ENCODE peak calls at places on chromosomes 4 and X, in eight cellular contexts. B is SJSA1; D is RWPE1; R is LoVo; Q is stimulated activated CD8-positive, alpha-beta memory T cell treated with anti-CD3 and anti-CD28 coated beads, Interleukin-15, amount 100 ng/mL, for 1 hour; K is psoas muscle; C is NCI-H187 treated with DMSO at 0.1 percent for 48 hours; N is AG08396. T is an unnamed sample.

GRCh38 chr4:53716011-53716410 is 124.7 kb upstream of the LNX1 start:
- DNase-seq in B (no peak), D (no peak), R (no peak), Q (no peak), K (no peak), C (no peak), N (no peak), T (no peak)

GRCh38 chrX:119694601-119695534 is 1.9 kb upstream of the SEPTIN6 start:
- DNase-seq in B (no peak), D (no peak), R (no peak), Q (no peak), K (no peak), C (no peak), N (no peak), T (no peak)

GRCh38 chr4:48898733-48899431 is 7.7 kb downstream of the OCIAD2 start:
- DNase-seq in B (no peak), D (no peak), R (no peak), Q (no peak), K (no peak), C (no peak), N (no peak), T (no peak)

GRCh38 chrX:149830192-149830873 is 48.6 kb downstream of the MAGEA9 start:
- DNase-seq in B (no peak), D (no peak), R (no peak), Q (no peak), K (no peak), C (no peak), N (peak), T (peak)

GRCh38 chrX:40966204-40966820 is 118.9 kb upstream of the USP9X start:
- DNase-seq in B (no peak), D (no peak), R (no peak), Q (no peak), K (no peak), C (no peak), N (no peak), T (no peak)

GRCh38 chrX:140177821-140178220 is 212.5 kb upstream of the CXorf66 start:
- DNase-seq in B (no peak), D (no peak), R (no peak), Q (no peak), K (no peak), C (no peak), N (no peak), T (no peak)

GRCh38 chrX:106955004-106955772 is 35.0 kb downstream of the CLDN2 start:
- DNase-seq in B (no peak), D (no peak), R (no peak), Q (no peak), K (no peak), C (no peak), N (no peak), T (no peak)

GRCh38 chrX:23742174-23742692 is 843 bp downstream of the ACOT9 start:
- DNase-seq in B (peak), D (peak), R (peak), Q (no peak), K (peak), C (no peak), N (peak), T (peak)